ENCODE peak calls at places on chromosome 1, in five cellular contexts. Q is psoas muscle, I is uterus, R is astrocyte of the spinal cord, X is IMR-90. V is an unnamed sample.

GRCh38 chr1:5253036-5253435 is 598.6 kb downstream of the AJAP1 start:
- DNase-seq in X (no peak), Q (no peak), I (no peak), R (no peak), V (no peak)

GRCh38 chr1:46053734-46054133 is 78.7 kb downstream of the PIK3R3 start:
- DNase-seq in X (peak), Q (no peak), I (no peak), R (no peak), V (no peak)

GRCh38 chr1:185804206-185804605 is 70.0 kb downstream of the HMCN1 start:
- DNase-seq in R (peak), I (no peak), Q (no peak), X (peak), V (no peak)

GRCh38 chr1:204147392-204148097 is 4.3 kb downstream of the ETNK2 start:
- DNase-seq in Q (no peak), X (no peak), I (no peak), R (no peak), V (no peak)

GRCh38 chr1:24180676-24181075 is 6.4 kb downstream of the IFNLR1 start:
- DNase-seq in R (no peak), Q (no peak), I (no peak), X (no peak), V (no peak)

GRCh38 chr1:39102537-39103320 is 76.6 kb downstream of the NDUFS5 start:
- DNase-seq in Q (no peak), R (peak), I (peak), X (peak), V (peak)

GRCh38 chr1:167899253-167899681 is 14.7 kb downstream of the ADCY10 start:
- DNase-seq in R (peak), I (peak), Q (peak), X (peak), V (peak)

GRCh38 chr1:1359668-1360468 is 1.5 kb upstream of the MXRA8 start:
- DNase-seq in R (peak), Q (peak), X (peak), I (peak), V (peak)

GRCh38 chr1:119613769-119614358 is 34.2 kb downstream of the ZNF697 start:
- DNase-seq in I (peak), X (peak), Q (peak), R (peak), V (peak)

GRCh38 chr1:220828950-220829586 is 42.4 kb downstream of the MTARC1 start:
- DNase-seq in Q (no peak), X (no peak), R (no peak), I (no peak), V (no peak)

GRCh38 chr1:220825819-220826551 is 39.3 kb downstream of the MTARC1 start:
- DNase-seq in X (no peak), I (no peak), R (no peak), Q (no peak), V (peak)

GRCh38 chr1:220828211-220828553 is 41.5 kb downstream of the MTARC1 start:
- DNase-seq in Q (no peak), R (no peak), X (no peak), I (no peak), V (no peak)

GRCh38 chr1:220827445-220828210 is 40.9 kb downstream of the MTARC1 start:
- DNase-seq in R (no peak), Q (no peak), X (no peak), I (no peak), V (no peak)

GRCh38 chr1:220826729-220827128 is 40.0 kb downstream of the MTARC1 start:
- DNase-seq in R (no peak), I (no peak), Q (no peak), X (no peak), V (no peak)
- TF ChIP-seq CTCF in R (no peak), I (no peak), Q (no peak), X (no peak), V (no peak)

DNA sequence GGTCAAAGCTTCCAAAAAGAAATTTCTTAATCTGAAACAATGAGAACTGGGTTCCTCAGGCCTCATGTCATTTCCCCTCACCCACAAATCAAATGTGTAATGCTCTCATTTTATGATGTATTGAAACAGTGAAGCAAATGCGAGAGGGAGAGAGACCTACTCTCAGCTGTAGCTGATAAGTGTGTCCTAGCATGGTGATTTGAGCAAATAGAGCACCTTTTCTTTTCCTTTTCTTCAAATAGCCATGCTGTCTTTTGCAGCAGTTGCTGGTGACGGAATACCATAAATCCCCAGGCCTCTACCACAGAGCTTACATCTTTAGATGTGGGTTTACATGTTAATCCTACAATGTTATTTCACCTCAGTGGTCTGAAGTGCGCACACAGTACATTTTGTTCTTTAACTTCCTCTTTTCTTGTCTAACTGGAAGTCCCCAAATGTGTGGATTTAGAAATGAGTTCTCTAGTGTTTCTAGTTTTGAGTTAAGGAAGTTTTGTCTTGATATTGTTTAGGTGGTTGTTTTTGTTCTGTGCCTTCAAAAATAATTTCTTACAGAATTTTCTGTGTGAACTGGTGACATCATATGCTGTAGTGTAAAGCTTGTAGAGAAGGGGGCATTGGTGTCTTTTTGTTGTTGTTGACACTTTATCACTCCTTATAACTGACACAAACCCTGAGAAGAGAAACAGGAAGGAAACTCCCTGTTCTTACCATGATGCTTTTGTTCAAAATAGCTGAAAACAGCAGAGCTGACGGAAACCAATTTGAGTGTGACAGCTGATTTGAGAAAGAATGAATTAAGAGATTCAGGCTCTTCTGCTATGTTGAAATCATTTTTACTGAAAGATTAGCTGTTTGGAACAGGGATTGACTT is 12.1 kb downstream of the SMAP2 start:
- DNase-seq in I (no peak), X (no peak), Q (no peak), R (peak), V (no peak)
- H3K4me3 ChIP-seq in I (no peak), X (no peak), Q (peak), R (no peak), V (no peak)

GRCh38 chr1:72564749-72565148 is 282.4 kb upstream of the NEGR1 start:
- DNase-seq in I (no peak), X (no peak), R (no peak), Q (no peak), V (no peak)
- TF ChIP-seq CTCF in I (no peak), X (no peak), R (no peak), Q (no peak), V (no peak)

DNA sequence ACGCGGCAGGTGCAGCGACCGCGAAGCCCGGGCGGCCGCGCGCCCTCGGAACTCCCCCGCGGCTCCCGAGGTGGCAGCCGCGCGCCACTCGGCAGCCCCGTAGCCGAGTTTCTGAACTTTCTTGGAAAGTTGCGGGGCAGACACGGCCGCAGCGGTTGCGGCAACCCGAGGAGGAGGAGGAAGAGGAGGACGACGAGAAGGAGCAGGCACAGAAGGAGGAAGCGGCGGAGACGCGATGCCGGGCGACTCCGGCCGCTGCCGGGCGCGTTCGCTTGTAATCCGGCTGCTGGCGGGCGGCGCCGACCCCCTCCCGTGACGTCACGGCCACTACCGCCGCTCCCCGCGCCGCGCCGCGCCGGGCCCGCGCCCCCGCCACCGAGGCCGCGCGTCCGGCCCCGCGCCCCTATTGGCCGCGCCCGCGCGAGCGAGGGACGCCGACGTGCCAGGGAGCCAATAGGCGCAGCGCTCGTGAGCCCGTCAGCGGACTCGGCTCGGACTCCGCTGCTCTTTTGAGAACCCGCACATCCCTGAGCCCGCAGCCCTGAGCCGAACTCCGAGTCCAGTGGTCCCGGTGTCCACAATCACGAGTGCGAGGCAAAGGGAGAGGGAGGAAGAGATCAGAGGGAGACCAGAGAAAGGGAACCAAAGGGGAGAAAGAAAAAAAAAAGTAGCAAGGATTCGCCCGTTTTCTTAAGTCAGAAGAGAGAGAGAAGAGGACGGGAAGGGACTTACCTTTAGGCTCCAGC is 736 bp upstream of the BARHL2 start:
- DNase-seq in R (peak), X (peak), Q (no peak), I (no peak), V (peak)
- H3K4me3 ChIP-seq in R (peak), X (peak), Q (peak), I (no peak), V (peak)

DNA sequence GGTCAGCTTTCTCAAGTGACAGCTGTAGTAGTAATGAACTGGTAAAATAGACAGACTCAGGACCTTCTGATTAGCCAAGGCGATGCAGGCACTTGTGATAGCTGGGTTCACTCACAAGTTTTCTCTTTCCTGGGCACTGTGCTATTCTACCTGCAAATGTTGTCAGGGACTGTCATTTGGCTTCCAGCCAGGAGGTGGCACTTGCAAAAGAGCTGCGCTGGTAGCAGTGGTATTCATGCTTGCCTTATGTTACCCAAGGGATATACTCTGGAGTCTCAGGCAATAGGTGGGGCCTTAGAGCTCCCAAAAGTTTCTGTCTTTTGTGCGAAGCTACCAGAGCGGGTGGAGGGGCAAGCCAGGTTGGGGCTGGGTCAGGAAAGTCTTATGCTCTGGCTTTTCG is 23.5 kb downstream of the IFI44 start:
- DNase-seq in Q (no peak), R (no peak), I (no peak), X (no peak), V (no peak)
- TF ChIP-seq CTCF in Q (no peak), R (no peak), I (no peak), X (no peak), V (no peak)

DNA sequence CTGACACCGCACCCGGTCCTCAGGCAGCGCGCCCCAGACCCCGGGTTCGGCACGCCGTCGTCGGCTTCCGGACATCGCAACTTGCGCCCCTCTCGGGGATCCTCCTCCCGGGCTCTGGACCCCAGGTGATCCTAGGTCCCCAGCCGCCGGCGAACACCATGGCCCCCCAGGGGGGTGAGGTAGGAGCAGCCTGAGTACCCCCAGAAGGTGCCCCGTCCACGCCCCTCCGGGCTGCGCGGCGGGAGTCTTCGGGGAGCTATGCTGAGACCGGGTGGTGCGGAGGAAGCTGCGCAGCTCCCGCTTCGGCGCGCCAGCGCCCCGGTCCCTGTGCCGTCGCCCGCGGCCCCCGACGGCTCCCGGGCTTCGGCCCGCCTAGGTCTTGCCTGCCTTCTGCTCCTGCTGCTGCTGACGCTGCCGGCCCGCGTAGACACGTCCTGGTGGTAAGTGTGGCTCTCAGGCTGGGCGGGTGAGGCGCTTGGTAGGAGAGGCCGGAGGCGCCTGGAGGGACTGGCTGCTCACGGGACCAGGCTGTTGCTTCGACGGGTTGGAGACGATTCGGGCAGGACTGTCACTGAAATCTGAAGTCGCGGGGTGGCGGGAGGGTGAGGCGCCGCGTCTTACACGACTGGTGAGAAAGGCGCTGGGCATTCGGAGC is 367 bp downstream of the WNT2B start:
- DNase-seq in I (no peak), X (no peak), R (no peak), Q (peak), V (no peak)
- H3K4me3 ChIP-seq in I (peak), X (peak), R (peak), Q (peak), V (peak)

GRCh38 chr1:214505134-214505533 is 46.3 kb downstream of the PTPN14 start:
- DNase-seq in I (no peak), R (no peak), X (no peak), Q (no peak), V (no peak)
- TF ChIP-seq CTCF in I (no peak), R (no peak), X (no peak), Q (peak), V (no peak)

GRCh38 chr1:3563610-3564009 is 47.7 kb downstream of the MEGF6 start:
- DNase-seq in X (no peak), R (no peak), I (no peak), Q (no peak), V (no peak)
- H3K4me3 ChIP-seq in X (no peak), R (no peak), I (no peak), Q (no peak), V (no peak)